ENCODE peak calls at places on chromosomes 3 and 15, in six cellular contexts. One of them, this sample, is unnamed.

GRCh38 chr15:67409175-67409574 is 111.8 kb upstream of the C15orf61 start:
- DNase-seq in uterus: no peak
- DNase-seq in breast epithelium: no peak
- DNase-seq in CD4-positive, alpha-beta T cell: no peak
- DNase-seq in lower lobe of right lung: no peak
- DNase-seq in GM10248: no peak
- DNase-seq in this sample: no peak

GRCh38 chr3:42507252-42507651 is 4.8 kb downstream of the VIPR1 start:
- DNase-seq in GM10248: no peak
- DNase-seq in breast epithelium: peak; percentile 76
- DNase-seq in CD4-positive, alpha-beta T cell: no peak
- DNase-seq in uterus: no peak
- DNase-seq in lower lobe of right lung: peak; percentile 59
- DNase-seq in this sample: no peak

GRCh38 chr3:143206955-143207337 is 87.4 kb downstream of the CHST2 start:
- DNase-seq in CD4-positive, alpha-beta T cell: no peak
- DNase-seq in uterus: no peak
- DNase-seq in GM10248: no peak
- DNase-seq in lower lobe of right lung: no peak
- DNase-seq in breast epithelium: no peak
- DNase-seq in this sample: no peak

GRCh38 chr3:115648559-115648958 is 25.2 kb downstream of the GAP43 start:
- DNase-seq in breast epithelium: no peak
- DNase-seq in lower lobe of right lung: no peak
- DNase-seq in uterus: no peak
- DNase-seq in CD4-positive, alpha-beta T cell: no peak
- DNase-seq in GM10248: no peak
- DNase-seq in this sample: no peak

GRCh38 chr3:114902691-114903101 is 244.4 kb downstream of the ZBTB20 start:
- DNase-seq in uterus: no peak
- DNase-seq in CD4-positive, alpha-beta T cell: no peak
- DNase-seq in GM10248: no peak
- DNase-seq in lower lobe of right lung: no peak
- DNase-seq in breast epithelium: no peak
- DNase-seq in this sample: no peak

GRCh38 chr3:21839592-21839991 is 88.6 kb upstream of the ZNF385D start:
- DNase-seq in breast epithelium: no peak
- DNase-seq in GM10248: no peak
- DNase-seq in CD4-positive, alpha-beta T cell: no peak
- DNase-seq in lower lobe of right lung: no peak
- DNase-seq in uterus: no peak
- DNase-seq in this sample: no peak

GRCh38 chr3:100209948-100210776 is 50.6 kb upstream of the TBC1D23 start:
- DNase-seq in breast epithelium: no peak
- DNase-seq in lower lobe of right lung: no peak
- DNase-seq in GM10248: peak; percentile 64
- DNase-seq in CD4-positive, alpha-beta T cell: no peak
- DNase-seq in uterus: no peak
- DNase-seq in this sample: peak; percentile 71

GRCh38 chr3:113105980-113106379 is 105.4 kb upstream of the BOC start:
- DNase-seq in CD4-positive, alpha-beta T cell: no peak
- DNase-seq in GM10248: no peak
- DNase-seq in lower lobe of right lung: no peak
- DNase-seq in breast epithelium: no peak
- DNase-seq in uterus: no peak
- DNase-seq in this sample: no peak

GRCh38 chr3:17110665-17111396 is 226.1 kb downstream of the PLCL2 start:
- DNase-seq in uterus: no peak
- DNase-seq in breast epithelium: no peak
- DNase-seq in lower lobe of right lung: no peak
- DNase-seq in CD4-positive, alpha-beta T cell: no peak
- DNase-seq in GM10248: no peak
- DNase-seq in this sample: no peak

GRCh38 chr3:131540821-131541220 is 38.0 kb upstream of the MRPL3 start:
- DNase-seq in CD4-positive, alpha-beta T cell: no peak
- DNase-seq in uterus: no peak
- DNase-seq in GM10248: no peak
- DNase-seq in breast epithelium: no peak
- DNase-seq in lower lobe of right lung: no peak
- DNase-seq in this sample: no peak

GRCh38 chr15:86009727-86010126 is 69.9 kb upstream of the AGBL1 start:
- DNase-seq in CD4-positive, alpha-beta T cell: no peak
- DNase-seq in lower lobe of right lung: no peak
- DNase-seq in breast epithelium: no peak
- DNase-seq in uterus: no peak
- DNase-seq in GM10248: no peak
- DNase-seq in this sample: no peak

GRCh38 chr3:34758630-34759261 is 880.6 kb upstream of the ARPP21 start:
- DNase-seq in uterus: no peak
- DNase-seq in breast epithelium: no peak
- DNase-seq in GM10248: no peak
- DNase-seq in CD4-positive, alpha-beta T cell: no peak
- DNase-seq in lower lobe of right lung: peak; percentile 21
- DNase-seq in this sample: no peak

GRCh38 chr3:158528306-158528705 is 42.7 kb upstream of the MLF1 start:
- DNase-seq in uterus: no peak
- DNase-seq in GM10248: no peak
- DNase-seq in lower lobe of right lung: no peak
- DNase-seq in CD4-positive, alpha-beta T cell: no peak
- DNase-seq in breast epithelium: no peak
- DNase-seq in this sample: no peak

GRCh38 chr15:45548753-45549520 is 26.4 kb upstream of the SLC30A4 start:
- DNase-seq in uterus: no peak
- DNase-seq in lower lobe of right lung: no peak
- DNase-seq in GM10248: no peak
- DNase-seq in CD4-positive, alpha-beta T cell: no peak
- DNase-seq in breast epithelium: no peak
- DNase-seq in this sample: no peak

GRCh38 chr3:178022599-178022998 is 513.6 kb upstream of the KCNMB2 start:
- DNase-seq in uterus: no peak
- DNase-seq in breast epithelium: no peak
- DNase-seq in GM10248: no peak
- DNase-seq in lower lobe of right lung: no peak
- DNase-seq in CD4-positive, alpha-beta T cell: no peak
- DNase-seq in this sample: no peak

GRCh38 chr3:41888368-41889076 is 73.4 kb downstream of the ULK4 start:
- DNase-seq in GM10248: no peak
- DNase-seq in CD4-positive, alpha-beta T cell: no peak
- DNase-seq in breast epithelium: no peak
- DNase-seq in uterus: no peak
- DNase-seq in lower lobe of right lung: no peak
- DNase-seq in this sample: no peak

GRCh38 chr3:38966956-38967795 is 84.6 kb downstream of the SCN11A start:
- DNase-seq in CD4-positive, alpha-beta T cell: no peak
- DNase-seq in lower lobe of right lung: no peak
- DNase-seq in GM10248: no peak
- DNase-seq in breast epithelium: no peak
- DNase-seq in uterus: no peak
- DNase-seq in this sample: no peak

GRCh38 chr3:196238612-196239190 is 22.4 kb downstream of the SLC51A start:
- DNase-seq in lower lobe of right lung: no peak
- DNase-seq in CD4-positive, alpha-beta T cell: no peak
- DNase-seq in GM10248: no peak
- DNase-seq in breast epithelium: no peak
- DNase-seq in uterus: no peak
- DNase-seq in this sample: no peak

GRCh38 chr15:95857758-95858157 is 472.7 kb upstream of the NR2F2 start:
- DNase-seq in GM10248: no peak
- DNase-seq in breast epithelium: no peak
- DNase-seq in CD4-positive, alpha-beta T cell: no peak
- DNase-seq in lower lobe of right lung: no peak
- DNase-seq in uterus: no peak
- DNase-seq in this sample: no peak

GRCh38 chr15:52651868-52652267 is 27.3 kb downstream of the ATOSA start:
- DNase-seq in breast epithelium: peak; percentile 57
- DNase-seq in CD4-positive, alpha-beta T cell: peak; percentile 13
- DNase-seq in lower lobe of right lung: no peak
- DNase-seq in GM10248: peak; percentile 32
- DNase-seq in uterus: peak; percentile 50
- DNase-seq in this sample: no peak

GRCh38 chr3:14976317-14976716 is 28.9 kb downstream of the NR2C2 start:
- DNase-seq in lower lobe of right lung: no peak
- DNase-seq in uterus: no peak
- DNase-seq in GM10248: no peak
- DNase-seq in CD4-positive, alpha-beta T cell: no peak
- DNase-seq in breast epithelium: no peak
- DNase-seq in this sample: no peak

GRCh38 chr15:48592221-48592731 is 53.2 kb downstream of the FBN1 start:
- DNase-seq in CD4-positive, alpha-beta T cell: no peak
- DNase-seq in lower lobe of right lung: no peak
- DNase-seq in GM10248: no peak
- DNase-seq in breast epithelium: no peak
- DNase-seq in uterus: no peak
- DNase-seq in this sample: no peak

GRCh38 chr3:187291512-187292132 is at the start of gene MASP1:
- DNase-seq in CD4-positive, alpha-beta T cell: no peak
- DNase-seq in breast epithelium: no peak
- DNase-seq in GM10248: no peak
- DNase-seq in lower lobe of right lung: no peak
- DNase-seq in uterus: no peak
- DNase-seq in this sample: no peak

GRCh38 chr3:134642445-134643149 is 8.2 kb downstream of the KY start:
- DNase-seq in uterus: no peak
- DNase-seq in GM10248: no peak
- DNase-seq in breast epithelium: no peak
- DNase-seq in CD4-positive, alpha-beta T cell: no peak
- DNase-seq in lower lobe of right lung: no peak
- DNase-seq in this sample: no peak

GRCh38 chr3:197292083-197293042 is 6.0 kb downstream of the DLG1 start:
- DNase-seq in uterus: no peak
- DNase-seq in CD4-positive, alpha-beta T cell: no peak
- DNase-seq in GM10248: no peak
- DNase-seq in lower lobe of right lung: no peak
- DNase-seq in breast epithelium: no peak
- DNase-seq in this sample: no peak

GRCh38 chr15:58934521-58934920 is 1.0 kb upstream of the SLTM start:
- DNase-seq in breast epithelium: no peak
- DNase-seq in lower lobe of right lung: no peak
- DNase-seq in uterus: no peak
- DNase-seq in CD4-positive, alpha-beta T cell: no peak
- DNase-seq in GM10248: no peak
- DNase-seq in this sample: no peak

GRCh38 chr15:58931985-58932384 is 1.5 kb downstream of the SLTM start:
- DNase-seq in breast epithelium: no peak
- DNase-seq in GM10248: peak; percentile 39
- DNase-seq in CD4-positive, alpha-beta T cell: no peak
- DNase-seq in uterus: no peak
- DNase-seq in lower lobe of right lung: no peak
- DNase-seq in this sample: peak; percentile 50

GRCh38 chr15:58932791-58933310 is 628 bp downstream of the SLTM start:
- DNase-seq in CD4-positive, alpha-beta T cell: no peak
- DNase-seq in GM10248: no peak
- DNase-seq in uterus: no peak
- DNase-seq in lower lobe of right lung: no peak
- DNase-seq in breast epithelium: no peak
- DNase-seq in this sample: no peak

GRCh38 chr15:58933311-58934113 is at the start of gene SLTM:
- DNase-seq in lower lobe of right lung: peak; percentile 97
- DNase-seq in GM10248: peak; percentile 94
- DNase-seq in CD4-positive, alpha-beta T cell: peak; percentile 89
- DNase-seq in uterus: peak; percentile 92
- DNase-seq in breast epithelium: peak; percentile 90
- DNase-seq in this sample: peak; percentile 95

DNA sequence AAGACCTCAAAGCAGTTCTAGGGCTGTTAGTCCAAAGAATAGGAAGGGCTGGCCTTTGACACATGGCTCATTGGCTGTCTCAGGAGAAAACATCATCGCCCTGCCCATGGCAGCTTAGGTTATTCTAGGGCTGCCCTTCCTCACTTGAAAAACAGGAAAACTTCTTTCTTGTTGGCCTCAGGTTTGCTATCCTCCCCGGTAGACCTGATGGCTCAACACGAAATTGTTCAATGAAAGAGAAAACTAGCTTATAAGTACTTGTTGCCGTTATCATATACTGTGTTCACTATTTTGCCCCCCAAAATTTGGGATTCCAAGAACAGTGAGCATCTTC is 602 bp upstream of the SLTM start:
- DNase-seq in uterus: no peak
- DNase-seq in GM10248: no peak
- DNase-seq in CD4-positive, alpha-beta T cell: no peak
- DNase-seq in lower lobe of right lung: no peak
- DNase-seq in breast epithelium: no peak
- DNase-seq in this sample: no peak
- TF ChIP-seq CTCF in uterus: peak; percentile 1
- TF ChIP-seq CTCF in GM10248: no peak
- TF ChIP-seq CTCF in CD4-positive, alpha-beta T cell: no peak
- TF ChIP-seq CTCF in lower lobe of right lung: no peak
- TF ChIP-seq CTCF in breast epithelium: no peak
- TF ChIP-seq CTCF in this sample: no peak

GRCh38 chr3:33299395-33300081 is 22.3 kb downstream of the FBXL2 start:
- DNase-seq in breast epithelium: no peak
- DNase-seq in lower lobe of right lung: no peak
- DNase-seq in GM10248: no peak
- DNase-seq in uterus: no peak
- DNase-seq in CD4-positive, alpha-beta T cell: no peak
- DNase-seq in this sample: no peak
- TF ChIP-seq CTCF in breast epithelium: no peak
- TF ChIP-seq CTCF in lower lobe of right lung: no peak
- TF ChIP-seq CTCF in GM10248: no peak
- TF ChIP-seq CTCF in uterus: no peak
- TF ChIP-seq CTCF in CD4-positive, alpha-beta T cell: no peak
- TF ChIP-seq CTCF in this sample: no peak

GRCh38 chr15:89113263-89113662 is 25.0 kb downstream of the ABHD2 start:
- DNase-seq in uterus: no peak
- DNase-seq in breast epithelium: no peak
- DNase-seq in lower lobe of right lung: no peak
- DNase-seq in CD4-positive, alpha-beta T cell: no peak
- DNase-seq in GM10248: no peak
- DNase-seq in this sample: no peak
- TF ChIP-seq CTCF in uterus: no peak
- TF ChIP-seq CTCF in breast epithelium: no peak
- TF ChIP-seq CTCF in lower lobe of right lung: no peak
- TF ChIP-seq CTCF in CD4-positive, alpha-beta T cell: no peak
- TF ChIP-seq CTCF in GM10248: no peak
- TF ChIP-seq CTCF in this sample: no peak

DNA sequence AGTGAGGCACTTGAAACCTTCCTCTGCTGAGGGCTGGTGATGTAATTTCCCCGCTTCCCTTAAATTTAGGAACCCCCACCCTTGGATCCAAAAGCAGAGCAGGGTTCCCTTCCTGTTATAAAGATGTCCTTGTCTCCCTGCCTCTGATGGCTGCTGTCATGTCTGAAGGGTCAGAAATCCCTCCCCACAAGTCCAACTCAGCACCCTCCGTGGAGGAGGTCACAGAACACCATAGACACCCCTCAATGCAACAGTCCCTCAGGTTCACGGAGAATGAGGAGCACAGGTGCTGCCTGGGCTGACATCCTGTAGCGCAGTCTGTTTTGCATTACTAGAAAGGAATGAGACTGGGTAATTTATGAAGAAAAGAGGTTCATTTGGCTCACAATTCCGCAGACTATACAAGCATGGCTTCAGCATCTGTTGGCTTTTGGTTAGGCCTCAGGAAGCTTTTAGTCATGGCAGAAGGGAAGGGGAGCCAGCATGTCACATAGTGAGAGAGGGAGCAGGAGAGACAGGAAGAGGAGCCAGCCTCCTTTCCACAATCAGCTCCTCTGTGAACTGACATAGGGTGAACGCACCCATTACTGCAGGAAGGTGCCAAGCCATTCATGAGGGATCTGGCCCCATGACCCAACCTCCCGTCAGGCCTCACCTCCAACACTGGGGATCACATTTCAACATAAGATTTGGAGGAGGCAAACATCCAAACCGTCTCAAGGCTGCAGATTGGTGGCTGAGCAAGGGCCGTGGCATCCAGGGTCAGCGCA is 106.1 kb downstream of the LRRK1 start:
- DNase-seq in CD4-positive, alpha-beta T cell: no peak
- DNase-seq in lower lobe of right lung: no peak
- DNase-seq in uterus: no peak
- DNase-seq in breast epithelium: no peak
- DNase-seq in GM10248: no peak
- DNase-seq in this sample: no peak
- TF ChIP-seq CTCF in CD4-positive, alpha-beta T cell: no peak
- TF ChIP-seq CTCF in lower lobe of right lung: no peak
- TF ChIP-seq CTCF in uterus: no peak
- TF ChIP-seq CTCF in breast epithelium: no peak
- TF ChIP-seq CTCF in GM10248: no peak
- TF ChIP-seq CTCF in this sample: no peak